ENCODE peak calls at places on chromosomes 11 and 22, in eight cellular contexts. One of them, this sample, is unnamed.

GRCh38 chr11:120912504-120912903 is 111.4 kb upstream of the TBCEL start:
- DNase-seq in tibial nerve: no peak
- DNase-seq in A549: peak; percentile 12
- DNase-seq in K562: no peak
- DNase-seq in H1: no peak
- DNase-seq in upper lobe of left lung: no peak
- DNase-seq in transverse colon: no peak
- DNase-seq in GM12878: no peak
- DNase-seq in this sample: no peak

GRCh38 chr11:119520400-119520799 is 97.4 kb upstream of the THY1 start:
- DNase-seq in tibial nerve: no peak
- DNase-seq in A549: no peak
- DNase-seq in K562: no peak
- DNase-seq in H1: no peak
- DNase-seq in upper lobe of left lung: no peak
- DNase-seq in transverse colon: no peak
- DNase-seq in GM12878: no peak
- DNase-seq in this sample: no peak

GRCh38 chr22:45603631-45604030 is 68.0 kb upstream of the ATXN10 start:
- DNase-seq in tibial nerve: no peak
- DNase-seq in A549: no peak
- DNase-seq in K562: no peak
- DNase-seq in H1: no peak
- DNase-seq in upper lobe of left lung: no peak
- DNase-seq in transverse colon: no peak
- DNase-seq in GM12878: no peak
- DNase-seq in this sample: no peak

GRCh38 chr11:27875480-27876208 is 175.4 kb upstream of the BDNF start:
- DNase-seq in tibial nerve: no peak
- DNase-seq in A549: no peak
- DNase-seq in K562: no peak
- DNase-seq in H1: no peak
- DNase-seq in upper lobe of left lung: no peak
- DNase-seq in transverse colon: no peak
- DNase-seq in GM12878: no peak
- DNase-seq in this sample: no peak

GRCh38 chr11:20203836-20204235 is 43.6 kb upstream of the DBX1 start:
- DNase-seq in tibial nerve: no peak
- DNase-seq in A549: no peak
- DNase-seq in K562: peak; percentile 16
- DNase-seq in H1: no peak
- DNase-seq in upper lobe of left lung: no peak
- DNase-seq in transverse colon: no peak
- DNase-seq in GM12878: no peak
- DNase-seq in this sample: no peak

GRCh38 chr11:28107331-28107725 is 628 bp downstream of the KIF18A start:
- DNase-seq in tibial nerve: no peak
- DNase-seq in A549: no peak
- DNase-seq in K562: peak; percentile 12
- DNase-seq in H1: no peak
- DNase-seq in upper lobe of left lung: no peak
- DNase-seq in transverse colon: no peak
- DNase-seq in GM12878: peak; percentile 21
- DNase-seq in this sample: no peak

GRCh38 chr11:99199336-99199735 is 178.6 kb downstream of the CNTN5 start:
- DNase-seq in tibial nerve: no peak
- DNase-seq in A549: no peak
- DNase-seq in K562: no peak
- DNase-seq in H1: no peak
- DNase-seq in upper lobe of left lung: no peak
- DNase-seq in transverse colon: no peak
- DNase-seq in GM12878: no peak
- DNase-seq in this sample: no peak

GRCh38 chr11:70424765-70425164 is 26.4 kb downstream of the CTTN start:
- DNase-seq in tibial nerve: no peak
- DNase-seq in A549: no peak
- DNase-seq in K562: no peak
- DNase-seq in H1: no peak
- DNase-seq in upper lobe of left lung: no peak
- DNase-seq in transverse colon: no peak
- DNase-seq in GM12878: peak; percentile 26
- DNase-seq in this sample: no peak

GRCh38 chr11:85517272-85517671 is 109.9 kb downstream of the DLG2 start:
- DNase-seq in tibial nerve: no peak
- DNase-seq in A549: no peak
- DNase-seq in K562: no peak
- DNase-seq in H1: no peak
- DNase-seq in upper lobe of left lung: no peak
- DNase-seq in transverse colon: no peak
- DNase-seq in GM12878: no peak
- DNase-seq in this sample: no peak

GRCh38 chr11:73359930-73360742 is 16.1 kb upstream of the RELT start:
- DNase-seq in tibial nerve: no peak
- DNase-seq in A549: peak; percentile 75
- DNase-seq in K562: peak; percentile 55
- DNase-seq in H1: peak; percentile 83
- DNase-seq in upper lobe of left lung: no peak
- DNase-seq in transverse colon: no peak
- DNase-seq in GM12878: no peak
- DNase-seq in this sample: no peak

GRCh38 chr11:4025248-4025956 is 69.2 kb upstream of the RRM1 start:
- DNase-seq in tibial nerve: no peak
- DNase-seq in A549: no peak
- DNase-seq in K562: no peak
- DNase-seq in H1: no peak
- DNase-seq in upper lobe of left lung: no peak
- DNase-seq in transverse colon: no peak
- DNase-seq in GM12878: no peak
- DNase-seq in this sample: no peak

GRCh38 chr11:99325807-99326206 is 305.1 kb downstream of the CNTN5 start:
- DNase-seq in tibial nerve: no peak
- DNase-seq in A549: peak; percentile 2
- DNase-seq in K562: no peak
- DNase-seq in H1: no peak
- DNase-seq in upper lobe of left lung: no peak
- DNase-seq in transverse colon: no peak
- DNase-seq in GM12878: no peak
- DNase-seq in this sample: no peak

GRCh38 chr22:36162127-36163034 is 1.8 kb upstream of the APOL3 start:
- DNase-seq in tibial nerve: no peak
- DNase-seq in A549: no peak
- DNase-seq in K562: no peak
- DNase-seq in H1: no peak
- DNase-seq in upper lobe of left lung: no peak
- DNase-seq in transverse colon: no peak
- DNase-seq in GM12878: peak; percentile 70
- DNase-seq in this sample: no peak

GRCh38 chr11:12963789-12964536 is 45.2 kb upstream of the RASSF10 start:
- DNase-seq in tibial nerve: peak; percentile 74
- DNase-seq in A549: peak; percentile 91
- DNase-seq in K562: peak; percentile 86
- DNase-seq in H1: peak; percentile 92
- DNase-seq in upper lobe of left lung: no peak
- DNase-seq in transverse colon: peak; percentile 72
- DNase-seq in GM12878: peak; percentile 7
- DNase-seq in this sample: peak; percentile 60

GRCh38 chr22:26586556-26587325 is 3.2 kb downstream of the TPST2 start:
- DNase-seq in tibial nerve: no peak
- DNase-seq in A549: no peak
- DNase-seq in K562: no peak
- DNase-seq in H1: no peak
- DNase-seq in upper lobe of left lung: no peak
- DNase-seq in transverse colon: peak; percentile 28
- DNase-seq in GM12878: no peak
- DNase-seq in this sample: no peak

GRCh38 chr11:68398870-68399865 is 61.4 kb upstream of the PPP6R3 start:
- DNase-seq in tibial nerve: peak; percentile 38
- DNase-seq in A549: no peak
- DNase-seq in K562: peak; percentile 32
- DNase-seq in H1: no peak
- DNase-seq in upper lobe of left lung: no peak
- DNase-seq in transverse colon: peak; percentile 48
- DNase-seq in GM12878: no peak
- DNase-seq in this sample: peak; percentile 60

GRCh38 chr22:21569459-21570161 is 2.1 kb downstream of the UBE2L3 start:
- DNase-seq in tibial nerve: no peak
- DNase-seq in A549: no peak
- DNase-seq in K562: no peak
- DNase-seq in H1: no peak
- DNase-seq in upper lobe of left lung: no peak
- DNase-seq in transverse colon: no peak
- DNase-seq in GM12878: no peak
- DNase-seq in this sample: no peak

GRCh38 chr22:24707477-24707816 is 67.1 kb downstream of the PIWIL3 start:
- DNase-seq in tibial nerve: no peak
- DNase-seq in A549: no peak
- DNase-seq in K562: no peak
- DNase-seq in H1: peak; percentile 53
- DNase-seq in upper lobe of left lung: no peak
- DNase-seq in transverse colon: peak; percentile 21
- DNase-seq in GM12878: no peak
- DNase-seq in this sample: no peak

GRCh38 chr11:72343159-72343756 is 91.1 kb downstream of the CLPB start:
- DNase-seq in tibial nerve: no peak
- DNase-seq in A549: no peak
- DNase-seq in K562: no peak
- DNase-seq in H1: no peak
- DNase-seq in upper lobe of left lung: no peak
- DNase-seq in transverse colon: no peak
- DNase-seq in GM12878: no peak
- DNase-seq in this sample: no peak

GRCh38 chr11:65719887-65720236 is 736 bp downstream of the RNASEH2C start:
- DNase-seq in tibial nerve: no peak
- DNase-seq in A549: no peak
- DNase-seq in K562: peak; percentile 46
- DNase-seq in H1: no peak
- DNase-seq in upper lobe of left lung: no peak
- DNase-seq in transverse colon: no peak
- DNase-seq in GM12878: no peak
- DNase-seq in this sample: peak; percentile 56

GRCh38 chr22:46352691-46353386 is 17.3 kb downstream of the TRMU start:
- DNase-seq in tibial nerve: no peak
- DNase-seq in A549: peak; percentile 32
- DNase-seq in K562: no peak
- DNase-seq in H1: no peak
- DNase-seq in upper lobe of left lung: peak; percentile 66
- DNase-seq in transverse colon: peak; percentile 6
- DNase-seq in GM12878: no peak
- DNase-seq in this sample: no peak

GRCh38 chr22:24146791-24147353 is 34.4 kb upstream of the SUSD2 start:
- DNase-seq in tibial nerve: peak; percentile 24
- DNase-seq in A549: no peak
- DNase-seq in K562: no peak
- DNase-seq in H1: peak; percentile 56
- DNase-seq in upper lobe of left lung: no peak
- DNase-seq in transverse colon: peak; percentile 42
- DNase-seq in GM12878: no peak
- DNase-seq in this sample: peak; percentile 76

DNA sequence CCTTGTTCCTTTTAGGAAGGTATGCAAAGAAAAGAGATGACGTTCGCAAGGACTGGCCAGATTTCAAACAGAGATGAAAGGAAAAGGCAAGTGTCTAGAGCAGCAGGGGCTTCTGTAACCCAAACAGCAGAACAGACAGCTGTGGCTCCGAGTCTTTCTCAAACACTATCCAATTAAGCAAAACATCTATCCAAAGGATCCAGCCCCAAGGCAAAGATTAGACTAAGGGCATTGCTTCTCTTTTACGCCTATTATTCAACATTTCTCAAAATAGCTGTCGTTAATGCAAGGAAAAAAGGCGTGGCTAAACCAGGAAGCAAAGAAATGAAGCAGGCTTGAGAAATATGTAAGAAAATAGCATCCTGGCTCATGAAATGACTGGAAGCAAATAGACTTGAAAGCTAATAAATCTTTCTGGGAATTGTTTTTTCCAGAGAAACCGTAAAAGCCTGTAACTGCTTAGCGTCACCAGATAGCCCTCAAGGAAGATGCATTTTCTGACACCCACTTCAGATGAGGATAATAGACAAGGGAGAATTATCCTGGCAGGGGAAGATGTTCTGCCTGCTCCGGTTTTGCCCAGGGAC is 20.0 kb downstream of the C11orf96 start:
- DNase-seq in tibial nerve: no peak
- DNase-seq in A549: no peak
- DNase-seq in K562: no peak
- DNase-seq in H1: no peak
- DNase-seq in upper lobe of left lung: no peak
- DNase-seq in transverse colon: no peak
- DNase-seq in GM12878: no peak
- DNase-seq in this sample: no peak
- TF ChIP-seq EP300 in tibial nerve: no peak
- TF ChIP-seq EP300 in A549: no peak
- TF ChIP-seq EP300 in K562: no peak
- TF ChIP-seq EP300 in H1: no peak
- TF ChIP-seq EP300 in upper lobe of left lung: no peak
- TF ChIP-seq EP300 in transverse colon: no peak
- TF ChIP-seq EP300 in GM12878: no peak
- TF ChIP-seq EP300 in this sample: no peak

GRCh38 chr22:38751422-38752346 is 4.1 kb downstream of the SUN2 start:
- DNase-seq in tibial nerve: no peak
- DNase-seq in A549: no peak
- DNase-seq in K562: no peak
- DNase-seq in H1: no peak
- DNase-seq in upper lobe of left lung: no peak
- DNase-seq in transverse colon: peak; percentile 83
- DNase-seq in GM12878: peak; percentile 65
- DNase-seq in this sample: no peak
- H3K27ac ChIP-seq in tibial nerve: peak overlapping the region; percentile 92
- H3K27ac ChIP-seq in A549: no peak overlapping the region
- H3K27ac ChIP-seq in K562: no peak overlapping the region
- H3K27ac ChIP-seq in H1: no peak overlapping the region
- H3K27ac ChIP-seq in upper lobe of left lung: peak overlapping the region; percentile 98
- H3K27ac ChIP-seq in transverse colon: peak overlapping the region; percentile 98
- H3K27ac ChIP-seq in GM12878: peak overlapping the region; percentile 93
- H3K27ac ChIP-seq in this sample: no peak overlapping the region

DNA sequence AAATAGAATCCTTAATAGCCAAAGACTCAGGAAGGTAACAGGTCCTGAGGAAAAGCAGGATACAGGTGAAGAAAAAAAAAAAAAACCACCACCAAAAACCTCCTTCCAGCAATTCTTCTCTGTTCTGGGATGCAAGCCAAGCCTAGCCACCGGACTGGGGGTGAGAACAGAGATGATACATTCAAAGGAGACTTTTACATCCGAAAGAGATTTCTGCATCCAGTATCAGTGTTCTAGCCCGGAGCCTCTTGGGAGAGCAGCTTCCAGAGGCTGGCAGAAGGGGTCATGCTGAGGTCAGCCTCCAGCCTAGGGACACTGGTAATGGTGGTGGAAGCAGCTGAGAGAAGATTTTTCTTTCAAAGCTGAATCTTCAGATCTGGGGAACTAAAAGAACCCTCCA is 76.2 kb downstream of the KCNC1 start:
- DNase-seq in tibial nerve: no peak
- DNase-seq in A549: no peak
- DNase-seq in K562: no peak
- DNase-seq in H1: no peak
- DNase-seq in upper lobe of left lung: no peak
- DNase-seq in transverse colon: no peak
- DNase-seq in GM12878: no peak
- DNase-seq in this sample: no peak
- TF ChIP-seq EP300 in tibial nerve: no peak
- TF ChIP-seq EP300 in A549: no peak
- TF ChIP-seq EP300 in K562: no peak
- TF ChIP-seq EP300 in H1: no peak
- TF ChIP-seq EP300 in upper lobe of left lung: no peak
- TF ChIP-seq EP300 in transverse colon: no peak
- TF ChIP-seq EP300 in GM12878: no peak
- TF ChIP-seq EP300 in this sample: no peak

GRCh38 chr22:42670921-42671709 is 21.9 kb upstream of the CYB5R3 start:
- DNase-seq in tibial nerve: no peak
- DNase-seq in A549: no peak
- DNase-seq in K562: no peak
- DNase-seq in H1: no peak
- DNase-seq in upper lobe of left lung: no peak
- DNase-seq in transverse colon: peak; percentile 22
- DNase-seq in GM12878: no peak
- DNase-seq in this sample: no peak
- H3K27ac ChIP-seq in tibial nerve: peak overlapping the region; percentile 28
- H3K27ac ChIP-seq in A549: no peak overlapping the region
- H3K27ac ChIP-seq in K562: no peak overlapping the region
- H3K27ac ChIP-seq in H1: no peak overlapping the region
- H3K27ac ChIP-seq in upper lobe of left lung: peak overlapping the region; percentile 44
- H3K27ac ChIP-seq in transverse colon: peak overlapping the region; percentile 22
- H3K27ac ChIP-seq in GM12878: no peak overlapping the region
- H3K27ac ChIP-seq in this sample: no peak overlapping the region